ENCODE peak calls at places on chromosomes 7 and 10, in ten cellular contexts. U is AG10803; O is GM23338; Z is AG04450; X is CD8-positive, alpha-beta T cell; V is astrocyte of the spinal cord; P is cardiac fibroblast; A is brain microvascular endothelial cell; Q is gastrocnemius medialis; W is GM12865. K is an unnamed sample.

GRCh38 chr7:111672901-111673300 is 110.6 kb upstream of the IMMP2L start:
- DNase-seq in U (no peak), O (no peak), Z (no peak), X (no peak), V (no peak), P (no peak), A (no peak), Q (no peak), W (no peak), K (no peak)

GRCh38 chr7:151181011-151181431 is 6.0 kb downstream of the ASB10 start:
- DNase-seq in U (no peak), O (no peak), Z (no peak), X (no peak), V (no peak), P (no peak), A (no peak), Q (no peak), W (no peak), K (no peak)

GRCh38 chr7:31408120-31408729 is 67.7 kb upstream of the NEUROD6 start:
- DNase-seq in U (peak; percentile 3), O (no peak), Z (no peak), X (no peak), V (peak; percentile 73), P (peak; percentile 47), A (peak; percentile 3), Q (no peak), W (no peak), K (no peak)

GRCh38 chr10:96188911-96189310 is 58.8 kb downstream of the ZNF518A start:
- DNase-seq in U (peak; percentile 49), O (no peak), Z (no peak), X (no peak), V (peak; percentile 25), P (peak; percentile 59), A (peak; percentile 35), Q (no peak), W (no peak), K (no peak)

GRCh38 chr10:105188737-105189463 is 547.8 kb downstream of the SORCS3 start:
- DNase-seq in U (peak; percentile 68), O (no peak), Z (no peak), X (no peak), V (peak; percentile 75), P (no peak), A (no peak), Q (no peak), W (no peak), K (no peak)

GRCh38 chr7:102469972-102470825 is 5.4 kb downstream of the LRWD1 start:
- DNase-seq in U (no peak), O (no peak), Z (no peak), X (no peak), V (no peak), P (no peak), A (no peak), Q (peak; percentile 6), W (no peak), K (peak; percentile 53)

GRCh38 chr10:54284526-54285193 is 516.4 kb downstream of the PCDH15 start:
- DNase-seq in U (no peak), O (no peak), Z (no peak), X (no peak), V (peak; percentile 50), P (no peak), A (no peak), Q (no peak), W (no peak), K (no peak)

GRCh38 chr10:62098278-62099121 is 170.1 kb downstream of the RTKN2 start:
- DNase-seq in U (no peak), O (no peak), Z (no peak), X (no peak), V (no peak), P (no peak), A (no peak), Q (no peak), W (no peak), K (no peak)

GRCh38 chr10:72261323-72262018 is 12.3 kb upstream of the DDIT4 start:
- DNase-seq in U (no peak), O (no peak), Z (no peak), X (peak; percentile 40), V (peak; percentile 17), P (no peak), A (no peak), Q (no peak), W (peak; percentile 93), K (no peak)

GRCh38 chr7:12017046-12017445 is 185.0 kb upstream of the THSD7A start:
- DNase-seq in U (no peak), O (no peak), Z (no peak), X (no peak), V (no peak), P (no peak), A (no peak), Q (no peak), W (no peak), K (no peak)

GRCh38 chr10:311901-312665 is 176.8 kb downstream of the ZMYND11 start:
- DNase-seq in U (no peak), O (no peak), Z (no peak), X (no peak), V (no peak), P (no peak), A (no peak), Q (no peak), W (no peak), K (no peak)

GRCh38 chr7:26656735-26657134 is 207.7 kb downstream of the SKAP2 start:
- DNase-seq in U (no peak), O (no peak), Z (no peak), X (no peak), V (no peak), P (no peak), A (no peak), Q (no peak), W (no peak), K (no peak)

GRCh38 chr7:26655761-26656160 is 208.6 kb downstream of the SKAP2 start:
- DNase-seq in U (no peak), O (no peak), Z (no peak), X (no peak), V (no peak), P (no peak), A (no peak), Q (no peak), W (no peak), K (no peak)

GRCh38 chr7:26658698-26659084 is 205.7 kb downstream of the SKAP2 start:
- DNase-seq in U (no peak), O (peak; percentile 17), Z (no peak), X (no peak), V (no peak), P (no peak), A (no peak), Q (no peak), W (no peak), K (no peak)

GRCh38 chr7:26658080-26658697 is 206.2 kb downstream of the SKAP2 start:
- DNase-seq in U (no peak), O (peak; percentile 67), Z (no peak), X (no peak), V (no peak), P (no peak), A (no peak), Q (no peak), W (no peak), K (no peak)

DNA sequence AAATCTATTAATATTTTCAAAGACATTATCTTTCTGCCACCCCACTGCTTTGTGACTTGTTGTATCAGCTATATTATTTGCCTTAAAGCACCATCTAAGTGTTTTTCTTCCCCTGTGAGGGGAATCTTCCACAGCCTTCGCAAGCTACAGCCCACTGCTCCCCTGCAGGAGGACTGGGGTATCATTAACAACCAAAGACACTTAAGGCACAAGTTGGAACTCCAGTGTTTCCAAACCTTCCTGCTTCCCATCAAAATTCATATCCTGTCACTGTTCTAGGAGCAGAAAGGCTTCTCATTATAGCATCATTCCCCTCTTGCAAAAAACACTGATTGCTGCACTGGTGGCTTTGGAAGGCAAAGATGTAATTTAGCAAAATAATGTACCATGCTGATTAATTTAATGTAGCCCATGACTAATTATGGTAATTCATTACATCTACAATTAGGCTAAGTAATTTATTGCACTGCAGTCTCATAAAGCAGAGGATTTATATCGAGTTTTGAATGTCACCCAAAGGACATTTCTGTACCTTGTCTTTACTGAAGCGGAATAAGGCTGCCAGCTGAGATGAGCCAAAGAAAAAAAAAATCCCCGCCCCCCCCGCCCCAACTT is 207.1 kb downstream of the SKAP2 start:
- DNase-seq in U (no peak), O (peak; percentile 36), Z (no peak), X (no peak), V (no peak), P (no peak), A (no peak), Q (no peak), W (no peak), K (no peak)
- TF ChIP-seq CTCF in U (no peak), O (no peak), Z (no peak), X (no peak), V (no peak), P (no peak), A (peak; percentile 18), Q (no peak), W (no peak), K (no peak)

DNA sequence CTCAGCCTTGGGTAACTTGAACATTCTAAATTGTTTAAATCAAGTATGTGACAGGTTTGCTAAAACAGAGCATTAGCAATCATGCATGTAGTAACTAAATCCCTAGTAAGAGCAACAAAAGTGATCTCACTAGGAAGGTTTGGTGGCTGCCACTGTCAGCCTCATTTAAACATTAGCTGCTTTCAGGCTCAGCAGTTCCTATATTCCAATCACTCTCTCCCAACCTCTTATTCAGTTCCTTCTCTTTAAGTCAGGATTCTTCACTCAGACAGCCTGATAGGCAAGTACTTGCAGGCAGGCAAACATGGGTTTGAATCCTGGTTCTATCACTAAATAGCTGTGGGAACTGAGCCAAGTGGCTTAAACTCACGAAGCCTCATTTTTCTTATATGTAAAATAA is 3.6 kb downstream of the CREB3L2 start:
- DNase-seq in U (no peak), O (no peak), Z (no peak), X (no peak), V (no peak), P (peak; percentile 14), A (peak; percentile 8), Q (no peak), W (no peak), K (no peak)
- H3K4me3 ChIP-seq in U (peak overlapping the region; percentile 97), O (no peak overlapping the region), Z (peak overlapping the region; percentile 97), X (no peak overlapping the region), V (no peak overlapping the region), P (peak overlapping the region; percentile 97), A (peak overlapping the region; percentile 100), Q (no peak overlapping the region), W (peak overlapping the region; percentile 68), K (no peak overlapping the region)

DNA sequence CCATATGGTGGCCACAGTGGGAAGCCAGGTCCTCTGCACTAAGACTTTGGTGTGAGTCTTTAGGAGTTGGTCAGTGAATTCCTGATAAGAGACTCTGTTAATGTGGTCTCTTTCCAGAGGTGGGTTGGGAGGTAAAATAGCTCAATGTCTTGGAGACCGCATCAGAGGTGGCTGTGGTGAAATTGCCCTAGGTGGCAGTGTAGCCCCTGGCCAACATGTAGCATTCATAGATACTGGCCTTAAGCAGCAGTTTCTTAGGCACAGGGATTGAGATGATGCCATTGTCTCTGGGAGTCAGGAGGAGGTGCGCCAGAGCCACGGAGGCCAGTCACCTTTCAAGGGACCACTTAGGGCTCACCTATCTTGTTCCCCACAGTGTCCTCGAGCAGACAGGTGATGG is 202.8 kb downstream of the CREB5 start:
- DNase-seq in U (no peak), O (peak; percentile 55), Z (no peak), X (no peak), V (no peak), P (no peak), A (no peak), Q (no peak), W (no peak), K (no peak)
- TF ChIP-seq CTCF in U (peak; percentile 40), O (peak; percentile 70), Z (no peak), X (no peak), V (peak; percentile 37), P (no peak), A (peak; percentile 52), Q (peak; percentile 38), W (peak; percentile 12), K (peak; percentile 23)

GRCh38 chr10:132787253-132788179 is 1.6 kb upstream of the NKX6-2 start:
- DNase-seq in U (no peak), O (peak; percentile 83), Z (no peak), X (no peak), V (no peak), P (no peak), A (no peak), Q (no peak), W (no peak), K (no peak)
- H3K4me3 ChIP-seq in U (no peak overlapping the region), O (peak overlapping the region; percentile 58), Z (no peak overlapping the region), X (no peak overlapping the region), V (no peak overlapping the region), P (no peak overlapping the region), A (no peak overlapping the region), Q (no peak overlapping the region), W (no peak overlapping the region), K (peak overlapping the region; percentile 34)

K was measured in psoas muscle.